ENCODE peak calls at places on chromosomes 5 and 9, in six cellular contexts. One of them, this sample, is unnamed.

GRCh38 chr5:172858990-172859811 is 25.1 kb downstream of the ERGIC1 start:
- DNase-seq in stimulated activated CD4-positive, alpha-beta T cell treated with anti-CD3 and anti-CD28 coated beads, Interleukin-4, amount 100 ng/mL, for 4 hours: no peak
- DNase-seq in CD4-positive, alpha-beta T cell: no peak
- DNase-seq in glutamatergic neuron: no peak
- DNase-seq in NCI-H2227 treated with DMSO at 0.1 percent for 48 hours: no peak
- DNase-seq in activated CD8-positive, alpha-beta memory T cell treated with anti-CD3 and anti-CD28 coated beads for 24 hours: no peak
- DNase-seq in this sample: no peak

GRCh38 chr5:32331217-32331926 is 18.6 kb upstream of the MTMR12 start:
- DNase-seq in activated CD8-positive, alpha-beta memory T cell treated with anti-CD3 and anti-CD28 coated beads for 24 hours: no peak
- DNase-seq in stimulated activated CD4-positive, alpha-beta T cell treated with anti-CD3 and anti-CD28 coated beads, Interleukin-4, amount 100 ng/mL, for 4 hours: no peak
- DNase-seq in NCI-H2227 treated with DMSO at 0.1 percent for 48 hours: no peak
- DNase-seq in glutamatergic neuron: no peak
- DNase-seq in CD4-positive, alpha-beta T cell: no peak
- DNase-seq in this sample: no peak

GRCh38 chr9:124074746-124075145 is 63.2 kb downstream of the LHX2 start:
- DNase-seq in NCI-H2227 treated with DMSO at 0.1 percent for 48 hours: no peak
- DNase-seq in CD4-positive, alpha-beta T cell: no peak
- DNase-seq in stimulated activated CD4-positive, alpha-beta T cell treated with anti-CD3 and anti-CD28 coated beads, Interleukin-4, amount 100 ng/mL, for 4 hours: no peak
- DNase-seq in glutamatergic neuron: no peak
- DNase-seq in activated CD8-positive, alpha-beta memory T cell treated with anti-CD3 and anti-CD28 coated beads for 24 hours: no peak
- DNase-seq in this sample: no peak

GRCh38 chr5:82405166-82405565 is 127.0 kb upstream of the RPS23 start:
- DNase-seq in NCI-H2227 treated with DMSO at 0.1 percent for 48 hours: no peak
- DNase-seq in glutamatergic neuron: no peak
- DNase-seq in CD4-positive, alpha-beta T cell: no peak
- DNase-seq in activated CD8-positive, alpha-beta memory T cell treated with anti-CD3 and anti-CD28 coated beads for 24 hours: no peak
- DNase-seq in stimulated activated CD4-positive, alpha-beta T cell treated with anti-CD3 and anti-CD28 coated beads, Interleukin-4, amount 100 ng/mL, for 4 hours: no peak
- DNase-seq in this sample: no peak

GRCh38 chr5:98905857-98906688 is 22.7 kb downstream of the CHD1 start:
- DNase-seq in NCI-H2227 treated with DMSO at 0.1 percent for 48 hours: peak
- DNase-seq in glutamatergic neuron: no peak
- DNase-seq in CD4-positive, alpha-beta T cell: no peak
- DNase-seq in stimulated activated CD4-positive, alpha-beta T cell treated with anti-CD3 and anti-CD28 coated beads, Interleukin-4, amount 100 ng/mL, for 4 hours: no peak
- DNase-seq in activated CD8-positive, alpha-beta memory T cell treated with anti-CD3 and anti-CD28 coated beads for 24 hours: no peak
- DNase-seq in this sample: no peak

GRCh38 chr9:123548749-123549545 is 192.9 kb downstream of the CRB2 start:
- DNase-seq in stimulated activated CD4-positive, alpha-beta T cell treated with anti-CD3 and anti-CD28 coated beads, Interleukin-4, amount 100 ng/mL, for 4 hours: peak
- DNase-seq in NCI-H2227 treated with DMSO at 0.1 percent for 48 hours: no peak
- DNase-seq in glutamatergic neuron: no peak
- DNase-seq in CD4-positive, alpha-beta T cell: no peak
- DNase-seq in activated CD8-positive, alpha-beta memory T cell treated with anti-CD3 and anti-CD28 coated beads for 24 hours: peak
- DNase-seq in this sample: no peak

GRCh38 chr9:13279284-13280162 is at the start of gene MPDZ:
- DNase-seq in NCI-H2227 treated with DMSO at 0.1 percent for 48 hours: peak
- DNase-seq in glutamatergic neuron: peak
- DNase-seq in activated CD8-positive, alpha-beta memory T cell treated with anti-CD3 and anti-CD28 coated beads for 24 hours: no peak
- DNase-seq in CD4-positive, alpha-beta T cell: no peak
- DNase-seq in stimulated activated CD4-positive, alpha-beta T cell treated with anti-CD3 and anti-CD28 coated beads, Interleukin-4, amount 100 ng/mL, for 4 hours: no peak
- DNase-seq in this sample: peak

GRCh38 chr9:91426123-91426745 is 2.6 kb upstream of the NFIL3 start:
- DNase-seq in stimulated activated CD4-positive, alpha-beta T cell treated with anti-CD3 and anti-CD28 coated beads, Interleukin-4, amount 100 ng/mL, for 4 hours: no peak
- DNase-seq in NCI-H2227 treated with DMSO at 0.1 percent for 48 hours: no peak
- DNase-seq in glutamatergic neuron: no peak
- DNase-seq in CD4-positive, alpha-beta T cell: no peak
- DNase-seq in activated CD8-positive, alpha-beta memory T cell treated with anti-CD3 and anti-CD28 coated beads for 24 hours: peak
- DNase-seq in this sample: no peak

GRCh38 chr5:149583394-149583793 is 2.1 kb downstream of the ARHGEF37 start:
- DNase-seq in activated CD8-positive, alpha-beta memory T cell treated with anti-CD3 and anti-CD28 coated beads for 24 hours: peak
- DNase-seq in CD4-positive, alpha-beta T cell: no peak
- DNase-seq in stimulated activated CD4-positive, alpha-beta T cell treated with anti-CD3 and anti-CD28 coated beads, Interleukin-4, amount 100 ng/mL, for 4 hours: no peak
- DNase-seq in NCI-H2227 treated with DMSO at 0.1 percent for 48 hours: no peak
- DNase-seq in glutamatergic neuron: no peak
- DNase-seq in this sample: no peak

GRCh38 chr5:170421822-170422221 is 32.7 kb upstream of the KCNMB1 start:
- DNase-seq in activated CD8-positive, alpha-beta memory T cell treated with anti-CD3 and anti-CD28 coated beads for 24 hours: no peak
- DNase-seq in NCI-H2227 treated with DMSO at 0.1 percent for 48 hours: no peak
- DNase-seq in CD4-positive, alpha-beta T cell: no peak
- DNase-seq in stimulated activated CD4-positive, alpha-beta T cell treated with anti-CD3 and anti-CD28 coated beads, Interleukin-4, amount 100 ng/mL, for 4 hours: no peak
- DNase-seq in glutamatergic neuron: no peak
- DNase-seq in this sample: no peak

GRCh38 chr9:123150708-123151503 is 117.4 kb downstream of the GPR21 start:
- DNase-seq in NCI-H2227 treated with DMSO at 0.1 percent for 48 hours: no peak
- DNase-seq in activated CD8-positive, alpha-beta memory T cell treated with anti-CD3 and anti-CD28 coated beads for 24 hours: no peak
- DNase-seq in CD4-positive, alpha-beta T cell: no peak
- DNase-seq in glutamatergic neuron: no peak
- DNase-seq in stimulated activated CD4-positive, alpha-beta T cell treated with anti-CD3 and anti-CD28 coated beads, Interleukin-4, amount 100 ng/mL, for 4 hours: no peak
- DNase-seq in this sample: no peak

GRCh38 chr9:37840560-37841194 is 40.1 kb downstream of the DCAF10 start:
- DNase-seq in glutamatergic neuron: no peak
- DNase-seq in CD4-positive, alpha-beta T cell: no peak
- DNase-seq in stimulated activated CD4-positive, alpha-beta T cell treated with anti-CD3 and anti-CD28 coated beads, Interleukin-4, amount 100 ng/mL, for 4 hours: peak
- DNase-seq in activated CD8-positive, alpha-beta memory T cell treated with anti-CD3 and anti-CD28 coated beads for 24 hours: no peak
- DNase-seq in NCI-H2227 treated with DMSO at 0.1 percent for 48 hours: no peak
- DNase-seq in this sample: no peak

GRCh38 chr9:121299125-121299466 is 31.1 kb downstream of the GSN start:
- DNase-seq in NCI-H2227 treated with DMSO at 0.1 percent for 48 hours: no peak
- DNase-seq in stimulated activated CD4-positive, alpha-beta T cell treated with anti-CD3 and anti-CD28 coated beads, Interleukin-4, amount 100 ng/mL, for 4 hours: no peak
- DNase-seq in glutamatergic neuron: no peak
- DNase-seq in activated CD8-positive, alpha-beta memory T cell treated with anti-CD3 and anti-CD28 coated beads for 24 hours: no peak
- DNase-seq in CD4-positive, alpha-beta T cell: no peak
- DNase-seq in this sample: no peak

GRCh38 chr9:121766081-121766683 is 114.7 kb downstream of the DAB2IP start:
- DNase-seq in CD4-positive, alpha-beta T cell: no peak
- DNase-seq in activated CD8-positive, alpha-beta memory T cell treated with anti-CD3 and anti-CD28 coated beads for 24 hours: no peak
- DNase-seq in NCI-H2227 treated with DMSO at 0.1 percent for 48 hours: no peak
- DNase-seq in glutamatergic neuron: no peak
- DNase-seq in stimulated activated CD4-positive, alpha-beta T cell treated with anti-CD3 and anti-CD28 coated beads, Interleukin-4, amount 100 ng/mL, for 4 hours: no peak
- DNase-seq in this sample: no peak

GRCh38 chr5:1417586-1418225 is 27.5 kb downstream of the SLC6A3 start:
- DNase-seq in glutamatergic neuron: no peak
- DNase-seq in NCI-H2227 treated with DMSO at 0.1 percent for 48 hours: no peak
- DNase-seq in CD4-positive, alpha-beta T cell: no peak
- DNase-seq in stimulated activated CD4-positive, alpha-beta T cell treated with anti-CD3 and anti-CD28 coated beads, Interleukin-4, amount 100 ng/mL, for 4 hours: no peak
- DNase-seq in activated CD8-positive, alpha-beta memory T cell treated with anti-CD3 and anti-CD28 coated beads for 24 hours: no peak
- DNase-seq in this sample: no peak

GRCh38 chr9:2144619-2145018 is 129.5 kb downstream of the SMARCA2 start:
- DNase-seq in activated CD8-positive, alpha-beta memory T cell treated with anti-CD3 and anti-CD28 coated beads for 24 hours: no peak
- DNase-seq in glutamatergic neuron: no peak
- DNase-seq in CD4-positive, alpha-beta T cell: no peak
- DNase-seq in NCI-H2227 treated with DMSO at 0.1 percent for 48 hours: no peak
- DNase-seq in stimulated activated CD4-positive, alpha-beta T cell treated with anti-CD3 and anti-CD28 coated beads, Interleukin-4, amount 100 ng/mL, for 4 hours: no peak
- DNase-seq in this sample: no peak

GRCh38 chr9:128733256-128733655 is 9.3 kb upstream of the ZDHHC12 start:
- DNase-seq in glutamatergic neuron: peak
- DNase-seq in NCI-H2227 treated with DMSO at 0.1 percent for 48 hours: peak
- DNase-seq in stimulated activated CD4-positive, alpha-beta T cell treated with anti-CD3 and anti-CD28 coated beads, Interleukin-4, amount 100 ng/mL, for 4 hours: no peak
- DNase-seq in activated CD8-positive, alpha-beta memory T cell treated with anti-CD3 and anti-CD28 coated beads for 24 hours: no peak
- DNase-seq in CD4-positive, alpha-beta T cell: no peak
- DNase-seq in this sample: peak

GRCh38 chr5:151298063-151298462 is 5.5 kb downstream of the SLC36A3 start:
- DNase-seq in CD4-positive, alpha-beta T cell: no peak
- DNase-seq in stimulated activated CD4-positive, alpha-beta T cell treated with anti-CD3 and anti-CD28 coated beads, Interleukin-4, amount 100 ng/mL, for 4 hours: no peak
- DNase-seq in activated CD8-positive, alpha-beta memory T cell treated with anti-CD3 and anti-CD28 coated beads for 24 hours: no peak
- DNase-seq in glutamatergic neuron: peak
- DNase-seq in NCI-H2227 treated with DMSO at 0.1 percent for 48 hours: no peak
- DNase-seq in this sample: peak

GRCh38 chr5:45677524-45677923 is 18.7 kb downstream of the HCN1 start:
- DNase-seq in CD4-positive, alpha-beta T cell: no peak
- DNase-seq in NCI-H2227 treated with DMSO at 0.1 percent for 48 hours: no peak
- DNase-seq in stimulated activated CD4-positive, alpha-beta T cell treated with anti-CD3 and anti-CD28 coated beads, Interleukin-4, amount 100 ng/mL, for 4 hours: no peak
- DNase-seq in activated CD8-positive, alpha-beta memory T cell treated with anti-CD3 and anti-CD28 coated beads for 24 hours: no peak
- DNase-seq in glutamatergic neuron: no peak
- DNase-seq in this sample: no peak

GRCh38 chr5:166561759-166562158 is 1729.7 kb upstream of the WWC1 start:
- DNase-seq in glutamatergic neuron: no peak
- DNase-seq in NCI-H2227 treated with DMSO at 0.1 percent for 48 hours: no peak
- DNase-seq in activated CD8-positive, alpha-beta memory T cell treated with anti-CD3 and anti-CD28 coated beads for 24 hours: no peak
- DNase-seq in CD4-positive, alpha-beta T cell: no peak
- DNase-seq in stimulated activated CD4-positive, alpha-beta T cell treated with anti-CD3 and anti-CD28 coated beads, Interleukin-4, amount 100 ng/mL, for 4 hours: no peak
- DNase-seq in this sample: no peak

GRCh38 chr5:129904102-129904666 is at the start of gene CHSY3:
- DNase-seq in activated CD8-positive, alpha-beta memory T cell treated with anti-CD3 and anti-CD28 coated beads for 24 hours: peak
- DNase-seq in NCI-H2227 treated with DMSO at 0.1 percent for 48 hours: peak
- DNase-seq in stimulated activated CD4-positive, alpha-beta T cell treated with anti-CD3 and anti-CD28 coated beads, Interleukin-4, amount 100 ng/mL, for 4 hours: peak
- DNase-seq in CD4-positive, alpha-beta T cell: peak
- DNase-seq in glutamatergic neuron: peak
- DNase-seq in this sample: peak

GRCh38 chr9:128097156-128098016 is 29.4 kb downstream of the SLC25A25 start:
- DNase-seq in glutamatergic neuron: no peak
- DNase-seq in NCI-H2227 treated with DMSO at 0.1 percent for 48 hours: no peak
- DNase-seq in CD4-positive, alpha-beta T cell: no peak
- DNase-seq in activated CD8-positive, alpha-beta memory T cell treated with anti-CD3 and anti-CD28 coated beads for 24 hours: no peak
- DNase-seq in stimulated activated CD4-positive, alpha-beta T cell treated with anti-CD3 and anti-CD28 coated beads, Interleukin-4, amount 100 ng/mL, for 4 hours: no peak
- DNase-seq in this sample: no peak

GRCh38 chr5:138032028-138032571 is 779 bp downstream of the FAM13B start:
- DNase-seq in NCI-H2227 treated with DMSO at 0.1 percent for 48 hours: no peak
- DNase-seq in activated CD8-positive, alpha-beta memory T cell treated with anti-CD3 and anti-CD28 coated beads for 24 hours: no peak
- DNase-seq in glutamatergic neuron: no peak
- DNase-seq in CD4-positive, alpha-beta T cell: no peak
- DNase-seq in stimulated activated CD4-positive, alpha-beta T cell treated with anti-CD3 and anti-CD28 coated beads, Interleukin-4, amount 100 ng/mL, for 4 hours: no peak
- DNase-seq in this sample: no peak

GRCh38 chr9:136170291-136170901 is 34.5 kb downstream of the LHX3 start:
- DNase-seq in NCI-H2227 treated with DMSO at 0.1 percent for 48 hours: no peak
- DNase-seq in CD4-positive, alpha-beta T cell: peak
- DNase-seq in activated CD8-positive, alpha-beta memory T cell treated with anti-CD3 and anti-CD28 coated beads for 24 hours: peak
- DNase-seq in stimulated activated CD4-positive, alpha-beta T cell treated with anti-CD3 and anti-CD28 coated beads, Interleukin-4, amount 100 ng/mL, for 4 hours: peak
- DNase-seq in glutamatergic neuron: peak
- DNase-seq in this sample: peak

GRCh38 chr9:137761032-137761431 is 116.5 kb upstream of the CACNA1B start:
- DNase-seq in activated CD8-positive, alpha-beta memory T cell treated with anti-CD3 and anti-CD28 coated beads for 24 hours: no peak
- DNase-seq in CD4-positive, alpha-beta T cell: no peak
- DNase-seq in glutamatergic neuron: no peak
- DNase-seq in stimulated activated CD4-positive, alpha-beta T cell treated with anti-CD3 and anti-CD28 coated beads, Interleukin-4, amount 100 ng/mL, for 4 hours: no peak
- DNase-seq in NCI-H2227 treated with DMSO at 0.1 percent for 48 hours: no peak
- DNase-seq in this sample: no peak

GRCh38 chr5:112005533-112005926 is 248.5 kb upstream of the NREP start:
- DNase-seq in stimulated activated CD4-positive, alpha-beta T cell treated with anti-CD3 and anti-CD28 coated beads, Interleukin-4, amount 100 ng/mL, for 4 hours: no peak
- DNase-seq in NCI-H2227 treated with DMSO at 0.1 percent for 48 hours: no peak
- DNase-seq in activated CD8-positive, alpha-beta memory T cell treated with anti-CD3 and anti-CD28 coated beads for 24 hours: no peak
- DNase-seq in glutamatergic neuron: no peak
- DNase-seq in CD4-positive, alpha-beta T cell: no peak
- DNase-seq in this sample: no peak

GRCh38 chr9:96219615-96220257 is 82.2 kb downstream of the HSD17B3 start:
- DNase-seq in stimulated activated CD4-positive, alpha-beta T cell treated with anti-CD3 and anti-CD28 coated beads, Interleukin-4, amount 100 ng/mL, for 4 hours: peak
- DNase-seq in glutamatergic neuron: peak
- DNase-seq in activated CD8-positive, alpha-beta memory T cell treated with anti-CD3 and anti-CD28 coated beads for 24 hours: no peak
- DNase-seq in NCI-H2227 treated with DMSO at 0.1 percent for 48 hours: no peak
- DNase-seq in CD4-positive, alpha-beta T cell: peak
- DNase-seq in this sample: peak

GRCh38 chr9:35035851-35036701 is 36.3 kb downstream of the VCP start:
- DNase-seq in activated CD8-positive, alpha-beta memory T cell treated with anti-CD3 and anti-CD28 coated beads for 24 hours: peak
- DNase-seq in CD4-positive, alpha-beta T cell: peak
- DNase-seq in glutamatergic neuron: peak
- DNase-seq in stimulated activated CD4-positive, alpha-beta T cell treated with anti-CD3 and anti-CD28 coated beads, Interleukin-4, amount 100 ng/mL, for 4 hours: peak
- DNase-seq in NCI-H2227 treated with DMSO at 0.1 percent for 48 hours: peak
- DNase-seq in this sample: no peak

GRCh38 chr5:66653380-66653779 is 57.2 kb downstream of the MAST4 start:
- DNase-seq in NCI-H2227 treated with DMSO at 0.1 percent for 48 hours: no peak
- DNase-seq in activated CD8-positive, alpha-beta memory T cell treated with anti-CD3 and anti-CD28 coated beads for 24 hours: no peak
- DNase-seq in glutamatergic neuron: no peak
- DNase-seq in stimulated activated CD4-positive, alpha-beta T cell treated with anti-CD3 and anti-CD28 coated beads, Interleukin-4, amount 100 ng/mL, for 4 hours: no peak
- DNase-seq in CD4-positive, alpha-beta T cell: no peak
- DNase-seq in this sample: no peak